ENCODE peak calls at places on chromosome 5, in nine cellular contexts. One of them, this sample, is unnamed.

GRCh38 chr5:152625696-152626095 is 220.6 kb upstream of the NMUR2 start:
- DNase-seq in A549: no peak
- DNase-seq in stomach: no peak
- DNase-seq in tibial artery: no peak
- DNase-seq in CD4-positive, CD25-positive, alpha-beta regulatory T cell: no peak
- DNase-seq in heart right ventricle: no peak
- DNase-seq in HepG2: no peak
- DNase-seq in lower lobe of right lung: no peak
- DNase-seq in psoas muscle: no peak
- DNase-seq in this sample: no peak

GRCh38 chr5:2863675-2864433 is 112.4 kb upstream of the IRX2 start:
- DNase-seq in A549: no peak
- DNase-seq in CD4-positive, CD25-positive, alpha-beta regulatory T cell: no peak
- DNase-seq in HepG2: no peak
- DNase-seq in psoas muscle: no peak
- DNase-seq in lower lobe of right lung: no peak
- DNase-seq in stomach: no peak
- DNase-seq in tibial artery: no peak
- DNase-seq in heart right ventricle: no peak
- DNase-seq in this sample: no peak

GRCh38 chr5:31935702-31936347 is 238.3 kb downstream of the GOLPH3 start:
- DNase-seq in CD4-positive, CD25-positive, alpha-beta regulatory T cell: no peak
- DNase-seq in lower lobe of right lung: peak; percentile 52
- DNase-seq in HepG2: no peak
- DNase-seq in tibial artery: no peak
- DNase-seq in A549: no peak
- DNase-seq in psoas muscle: no peak
- DNase-seq in heart right ventricle: no peak
- DNase-seq in stomach: peak; percentile 48
- DNase-seq in this sample: no peak

GRCh38 chr5:112921031-112921832 is 795 bp downstream of the REEP5 start:
- DNase-seq in lower lobe of right lung: peak; percentile 76
- DNase-seq in A549: peak; percentile 69
- DNase-seq in heart right ventricle: peak; percentile 71
- DNase-seq in HepG2: peak; percentile 51
- DNase-seq in tibial artery: peak; percentile 59
- DNase-seq in CD4-positive, CD25-positive, alpha-beta regulatory T cell: peak; percentile 61
- DNase-seq in stomach: peak; percentile 73
- DNase-seq in psoas muscle: peak; percentile 86
- DNase-seq in this sample: peak; percentile 54

GRCh38 chr5:41788800-41789395 is 81.3 kb downstream of the OXCT1 start:
- DNase-seq in tibial artery: no peak
- DNase-seq in lower lobe of right lung: no peak
- DNase-seq in HepG2: no peak
- DNase-seq in stomach: no peak
- DNase-seq in heart right ventricle: peak; percentile 16
- DNase-seq in psoas muscle: no peak
- DNase-seq in A549: no peak
- DNase-seq in CD4-positive, CD25-positive, alpha-beta regulatory T cell: no peak
- DNase-seq in this sample: no peak

GRCh38 chr5:143713331-143714032 is 98.5 kb upstream of the HMHB1 start:
- DNase-seq in A549: no peak
- DNase-seq in HepG2: no peak
- DNase-seq in CD4-positive, CD25-positive, alpha-beta regulatory T cell: no peak
- DNase-seq in heart right ventricle: no peak
- DNase-seq in tibial artery: no peak
- DNase-seq in stomach: no peak
- DNase-seq in psoas muscle: no peak
- DNase-seq in lower lobe of right lung: no peak
- DNase-seq in this sample: no peak

GRCh38 chr5:132458226-132458560 is 32.4 kb downstream of the IRF1 start:
- DNase-seq in heart right ventricle: no peak
- DNase-seq in psoas muscle: no peak
- DNase-seq in stomach: no peak
- DNase-seq in A549: no peak
- DNase-seq in CD4-positive, CD25-positive, alpha-beta regulatory T cell: no peak
- DNase-seq in lower lobe of right lung: no peak
- DNase-seq in HepG2: no peak
- DNase-seq in tibial artery: no peak
- DNase-seq in this sample: no peak

GRCh38 chr5:103075442-103075841 is 44.5 kb downstream of the GIN1 start:
- DNase-seq in heart right ventricle: no peak
- DNase-seq in psoas muscle: no peak
- DNase-seq in lower lobe of right lung: no peak
- DNase-seq in HepG2: no peak
- DNase-seq in CD4-positive, CD25-positive, alpha-beta regulatory T cell: no peak
- DNase-seq in A549: no peak
- DNase-seq in stomach: no peak
- DNase-seq in tibial artery: no peak
- DNase-seq in this sample: no peak

GRCh38 chr5:9354336-9355081 is 191.4 kb downstream of the SEMA5A start:
- DNase-seq in heart right ventricle: no peak
- DNase-seq in HepG2: no peak
- DNase-seq in lower lobe of right lung: no peak
- DNase-seq in stomach: no peak
- DNase-seq in tibial artery: no peak
- DNase-seq in CD4-positive, CD25-positive, alpha-beta regulatory T cell: no peak
- DNase-seq in psoas muscle: no peak
- DNase-seq in A549: no peak
- DNase-seq in this sample: no peak

GRCh38 chr5:103466494-103466893 is 96.1 kb downstream of the NUDT12 start:
- DNase-seq in heart right ventricle: no peak
- DNase-seq in CD4-positive, CD25-positive, alpha-beta regulatory T cell: no peak
- DNase-seq in A549: no peak
- DNase-seq in stomach: no peak
- DNase-seq in HepG2: no peak
- DNase-seq in tibial artery: no peak
- DNase-seq in lower lobe of right lung: no peak
- DNase-seq in psoas muscle: no peak
- DNase-seq in this sample: no peak

GRCh38 chr5:131305906-131306305 is 42.1 kb downstream of the CDC42SE2 start:
- DNase-seq in psoas muscle: no peak
- DNase-seq in A549: no peak
- DNase-seq in stomach: no peak
- DNase-seq in heart right ventricle: no peak
- DNase-seq in CD4-positive, CD25-positive, alpha-beta regulatory T cell: no peak
- DNase-seq in tibial artery: no peak
- DNase-seq in HepG2: no peak
- DNase-seq in lower lobe of right lung: no peak
- DNase-seq in this sample: no peak

GRCh38 chr5:31598640-31599611 is 40.0 kb upstream of the PDZD2 start:
- DNase-seq in tibial artery: no peak
- DNase-seq in heart right ventricle: no peak
- DNase-seq in lower lobe of right lung: no peak
- DNase-seq in HepG2: no peak
- DNase-seq in A549: no peak
- DNase-seq in CD4-positive, CD25-positive, alpha-beta regulatory T cell: no peak
- DNase-seq in stomach: no peak
- DNase-seq in psoas muscle: no peak
- DNase-seq in this sample: no peak

GRCh38 chr5:97149689-97150088 is 7.3 kb upstream of the LIX1 start:
- DNase-seq in CD4-positive, CD25-positive, alpha-beta regulatory T cell: no peak
- DNase-seq in HepG2: no peak
- DNase-seq in psoas muscle: no peak
- DNase-seq in tibial artery: no peak
- DNase-seq in A549: no peak
- DNase-seq in stomach: no peak
- DNase-seq in lower lobe of right lung: no peak
- DNase-seq in heart right ventricle: no peak
- DNase-seq in this sample: no peak

GRCh38 chr5:96214442-96215197 is 218.4 kb downstream of the PCSK1 start:
- DNase-seq in lower lobe of right lung: no peak
- DNase-seq in tibial artery: no peak
- DNase-seq in CD4-positive, CD25-positive, alpha-beta regulatory T cell: no peak
- DNase-seq in stomach: no peak
- DNase-seq in psoas muscle: no peak
- DNase-seq in heart right ventricle: no peak
- DNase-seq in A549: no peak
- DNase-seq in HepG2: peak; percentile 28
- DNase-seq in this sample: no peak

GRCh38 chr5:30572279-30572678 is 621.2 kb upstream of the CDH6 start:
- DNase-seq in A549: no peak
- DNase-seq in psoas muscle: no peak
- DNase-seq in heart right ventricle: no peak
- DNase-seq in lower lobe of right lung: no peak
- DNase-seq in CD4-positive, CD25-positive, alpha-beta regulatory T cell: no peak
- DNase-seq in tibial artery: no peak
- DNase-seq in stomach: no peak
- DNase-seq in HepG2: peak; percentile 3
- DNase-seq in this sample: no peak

GRCh38 chr5:83516361-83516760 is 44.8 kb downstream of the VCAN start:
- DNase-seq in psoas muscle: no peak
- DNase-seq in HepG2: no peak
- DNase-seq in stomach: no peak
- DNase-seq in A549: no peak
- DNase-seq in heart right ventricle: no peak
- DNase-seq in lower lobe of right lung: no peak
- DNase-seq in tibial artery: no peak
- DNase-seq in CD4-positive, CD25-positive, alpha-beta regulatory T cell: no peak
- DNase-seq in this sample: no peak

GRCh38 chr5:130386155-130386554 is 481.9 kb downstream of the CHSY3 start:
- DNase-seq in CD4-positive, CD25-positive, alpha-beta regulatory T cell: no peak
- DNase-seq in stomach: no peak
- DNase-seq in HepG2: no peak
- DNase-seq in A549: no peak
- DNase-seq in heart right ventricle: no peak
- DNase-seq in tibial artery: no peak
- DNase-seq in lower lobe of right lung: no peak
- DNase-seq in psoas muscle: no peak
- DNase-seq in this sample: no peak

GRCh38 chr5:139377226-139377625 is 5.9 kb downstream of the SLC23A1 start:
- DNase-seq in stomach: no peak
- DNase-seq in heart right ventricle: no peak
- DNase-seq in A549: no peak
- DNase-seq in HepG2: no peak
- DNase-seq in CD4-positive, CD25-positive, alpha-beta regulatory T cell: no peak
- DNase-seq in psoas muscle: no peak
- DNase-seq in tibial artery: no peak
- DNase-seq in lower lobe of right lung: no peak
- DNase-seq in this sample: no peak

GRCh38 chr5:15009420-15009819 is 137.8 kb upstream of the ANKH start:
- DNase-seq in CD4-positive, CD25-positive, alpha-beta regulatory T cell: no peak
- DNase-seq in tibial artery: no peak
- DNase-seq in stomach: no peak
- DNase-seq in psoas muscle: no peak
- DNase-seq in A549: peak; percentile 60
- DNase-seq in heart right ventricle: peak; percentile 45
- DNase-seq in HepG2: peak; percentile 96
- DNase-seq in lower lobe of right lung: no peak
- DNase-seq in this sample: no peak

GRCh38 chr5:176647030-176647869 is at the start of gene TSPAN17:
- DNase-seq in HepG2: peak; percentile 96
- DNase-seq in heart right ventricle: peak; percentile 100
- DNase-seq in stomach: peak; percentile 100
- DNase-seq in tibial artery: peak; percentile 100
- DNase-seq in CD4-positive, CD25-positive, alpha-beta regulatory T cell: peak; percentile 98
- DNase-seq in A549: peak; percentile 92
- DNase-seq in psoas muscle: peak; percentile 100
- DNase-seq in lower lobe of right lung: peak; percentile 100
- DNase-seq in this sample: peak; percentile 98
- H3K9me3 ChIP-seq in HepG2: no peaks in the 10 kb centered on the region
- H3K9me3 ChIP-seq in heart right ventricle: no peaks in the 10 kb centered on the region
- H3K9me3 ChIP-seq in stomach: no peaks in the 10 kb centered on the region
- H3K9me3 ChIP-seq in tibial artery: no peaks in the 10 kb centered on the region
- H3K9me3 ChIP-seq in CD4-positive, CD25-positive, alpha-beta regulatory T cell: no peaks in the 10 kb centered on the region
- H3K9me3 ChIP-seq in A549: no peaks in the 10 kb centered on the region
- H3K9me3 ChIP-seq in psoas muscle: no peaks in the 10 kb centered on the region
- H3K9me3 ChIP-seq in lower lobe of right lung: no peaks in the 10 kb centered on the region
- H3K9me3 ChIP-seq in this sample: no peaks in the 10 kb centered on the region

DNA sequence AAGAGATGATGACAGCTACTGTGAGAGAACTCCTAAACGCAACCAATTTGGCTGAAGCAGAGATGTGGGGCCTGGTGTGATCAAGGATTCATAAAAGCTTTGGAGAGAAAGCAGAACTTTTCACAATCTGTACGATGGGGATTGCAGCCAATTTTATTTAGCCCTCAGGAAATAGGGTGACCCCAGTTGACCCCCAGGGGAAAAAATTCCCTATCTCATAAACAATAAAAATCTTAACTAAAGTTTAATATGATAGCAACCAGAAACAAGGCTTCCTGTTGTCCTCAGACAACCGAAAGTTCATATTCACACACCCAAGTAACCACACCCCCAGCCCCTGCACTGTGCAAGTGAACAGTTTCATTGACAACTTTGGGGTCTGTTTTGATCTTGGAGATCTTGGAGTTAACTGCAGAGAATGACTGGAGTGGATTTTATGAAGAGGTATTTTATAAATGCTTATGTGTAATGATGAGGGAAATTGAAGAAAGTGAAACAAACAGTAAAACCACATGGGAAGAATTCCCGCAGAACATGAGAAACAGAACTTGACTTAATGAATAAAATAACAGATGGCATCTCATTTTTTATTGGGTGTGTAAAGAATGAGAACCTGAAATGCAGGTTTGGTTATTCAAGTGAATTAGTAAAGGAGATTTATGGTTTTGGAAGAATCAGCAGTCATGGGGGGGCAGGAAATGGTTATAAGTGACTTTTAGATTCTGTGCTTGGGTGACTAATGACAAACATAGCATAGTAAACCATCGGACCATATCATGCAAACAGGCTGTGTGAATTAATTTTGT is 94.5 kb downstream of the PDE4D start:
- DNase-seq in lower lobe of right lung: no peak
- DNase-seq in CD4-positive, CD25-positive, alpha-beta regulatory T cell: peak; percentile 60
- DNase-seq in tibial artery: no peak
- DNase-seq in psoas muscle: no peak
- DNase-seq in heart right ventricle: no peak
- DNase-seq in stomach: no peak
- DNase-seq in A549: no peak
- DNase-seq in HepG2: no peak
- DNase-seq in this sample: no peak
- H3K9me3 ChIP-seq in lower lobe of right lung: no peaks in the 10 kb centered on the region
- H3K9me3 ChIP-seq in CD4-positive, CD25-positive, alpha-beta regulatory T cell: no peaks in the 10 kb centered on the region
- H3K9me3 ChIP-seq in tibial artery: no peaks in the 10 kb centered on the region
- H3K9me3 ChIP-seq in psoas muscle: no peaks in the 10 kb centered on the region
- H3K9me3 ChIP-seq in heart right ventricle: no peaks in the 10 kb centered on the region
- H3K9me3 ChIP-seq in stomach: no peaks in the 10 kb centered on the region
- H3K9me3 ChIP-seq in A549: no peaks in the 10 kb centered on the region
- H3K9me3 ChIP-seq in HepG2: no peaks in the 10 kb centered on the region
- H3K9me3 ChIP-seq in this sample: no peaks in the 10 kb centered on the region

GRCh38 chr5:179079165-179079987 is 19.2 kb downstream of the ZNF354C start:
- DNase-seq in stomach: no peak
- DNase-seq in A549: no peak
- DNase-seq in lower lobe of right lung: no peak
- DNase-seq in psoas muscle: no peak
- DNase-seq in CD4-positive, CD25-positive, alpha-beta regulatory T cell: peak; percentile 2
- DNase-seq in HepG2: no peak
- DNase-seq in heart right ventricle: no peak
- DNase-seq in tibial artery: no peak
- DNase-seq in this sample: no peak

GRCh38 chr5:179080724-179081123 is 20.6 kb downstream of the ZNF354C start:
- DNase-seq in lower lobe of right lung: no peak
- DNase-seq in CD4-positive, CD25-positive, alpha-beta regulatory T cell: no peak
- DNase-seq in heart right ventricle: no peak
- DNase-seq in psoas muscle: no peak
- DNase-seq in HepG2: no peak
- DNase-seq in stomach: no peak
- DNase-seq in tibial artery: no peak
- DNase-seq in A549: no peak
- DNase-seq in this sample: no peak
- H3K9me3 ChIP-seq in lower lobe of right lung: peaks cover 100% of the 10 kb centered on the region
- H3K9me3 ChIP-seq in CD4-positive, CD25-positive, alpha-beta regulatory T cell: peaks cover 95% of the 10 kb centered on the region
- H3K9me3 ChIP-seq in heart right ventricle: peaks cover 100% of the 10 kb centered on the region
- H3K9me3 ChIP-seq in psoas muscle: peaks cover 99% of the 10 kb centered on the region
- H3K9me3 ChIP-seq in HepG2: peaks cover 96% of the 10 kb centered on the region
- H3K9me3 ChIP-seq in stomach: peaks cover 98% of the 10 kb centered on the region
- H3K9me3 ChIP-seq in tibial artery: peaks cover 100% of the 10 kb centered on the region
- H3K9me3 ChIP-seq in A549: peaks cover 93% of the 10 kb centered on the region
- H3K9me3 ChIP-seq in this sample: peaks cover 98% of the 10 kb centered on the region

GRCh38 chr5:141234109-141234508 is 11.0 kb downstream of the PCDHB14 start:
- DNase-seq in lower lobe of right lung: no peak
- DNase-seq in A549: no peak
- DNase-seq in heart right ventricle: no peak
- DNase-seq in psoas muscle: no peak
- DNase-seq in stomach: no peak
- DNase-seq in CD4-positive, CD25-positive, alpha-beta regulatory T cell: no peak
- DNase-seq in HepG2: peak; percentile 4
- DNase-seq in tibial artery: no peak
- DNase-seq in this sample: no peak
- H3K9me3 ChIP-seq in lower lobe of right lung: peaks cover 82% of the 10 kb centered on the region
- H3K9me3 ChIP-seq in A549: peaks cover 25% of the 10 kb centered on the region
- H3K9me3 ChIP-seq in heart right ventricle: peaks cover 91% of the 10 kb centered on the region
- H3K9me3 ChIP-seq in psoas muscle: peaks cover 30% of the 10 kb centered on the region
- H3K9me3 ChIP-seq in stomach: peaks cover 87% of the 10 kb centered on the region
- H3K9me3 ChIP-seq in CD4-positive, CD25-positive, alpha-beta regulatory T cell: peaks cover 21% of the 10 kb centered on the region
- H3K9me3 ChIP-seq in HepG2: peaks cover 37% of the 10 kb centered on the region
- H3K9me3 ChIP-seq in tibial artery: peaks cover 91% of the 10 kb centered on the region
- H3K9me3 ChIP-seq in this sample: peaks cover 63% of the 10 kb centered on the region

This sample was measured in CD4-positive, alpha-beta T cell.